ENCODE peak calls at places on chromosome 4, in ten cellular contexts. I, B, U, X, M, R, A, N, S and Z are unnamed samples.

GRCh38 chr4:82403725-82404124 is 26.5 kb downstream of the HNRNPDL start:
- DNase-seq in I (no peak), B (no peak), U (no peak), X (no peak), M (no peak), R (peak), A (no peak), N (no peak), S (no peak), Z (no peak)

GRCh38 chr4:38469410-38469809 is 194.6 kb upstream of the KLF3 start:
- DNase-seq in I (no peak), B (no peak), U (no peak), X (peak), M (no peak), R (no peak), A (no peak), N (no peak), S (no peak), Z (no peak)

GRCh38 chr4:39648827-39649558 is 10.3 kb upstream of the SMIM14 start:
- DNase-seq in I (no peak), B (no peak), U (no peak), X (no peak), M (no peak), R (no peak), A (no peak), N (no peak), S (no peak), Z (no peak)

GRCh38 chr4:74451214-74451661 is 6.3 kb downstream of the AREG start:
- DNase-seq in I (no peak), B (peak), U (no peak), X (no peak), M (no peak), R (peak), A (peak), N (peak), S (no peak), Z (peak)

GRCh38 chr4:105389167-105389566 is 84.7 kb downstream of the PPA2 start:
- DNase-seq in I (no peak), B (no peak), U (no peak), X (no peak), M (no peak), R (peak), A (no peak), N (no peak), S (no peak), Z (no peak)

GRCh38 chr4:34182346-34182745 is 2062.0 kb downstream of the ARAP2 start:
- DNase-seq in I (no peak), B (peak), U (no peak), X (no peak), M (no peak), R (peak), A (no peak), N (no peak), S (no peak), Z (no peak)

GRCh38 chr4:79288185-79288584 is 37.7 kb downstream of the NAA11 start:
- DNase-seq in I (no peak), B (no peak), U (no peak), X (no peak), M (no peak), R (no peak), A (no peak), N (no peak), S (no peak), Z (no peak)

GRCh38 chr4:124685851-124686250 is 26.7 kb downstream of the ANKRD50 start:
- DNase-seq in I (no peak), B (no peak), U (no peak), X (no peak), M (no peak), R (peak), A (no peak), N (no peak), S (no peak), Z (no peak)

GRCh38 chr4:126899382-126899801 is 733.4 kb upstream of the INTU start:
- DNase-seq in I (no peak), B (peak), U (no peak), X (no peak), M (no peak), R (peak), A (no peak), N (peak), S (no peak), Z (no peak)

GRCh38 chr4:8534129-8534528 is 46.1 kb upstream of the GPR78 start:
- DNase-seq in I (no peak), B (peak), U (peak), X (no peak), M (peak), R (peak), A (peak), N (peak), S (no peak), Z (no peak)

GRCh38 chr4:89249716-89250361 is 57.8 kb downstream of the GPRIN3 start:
- DNase-seq in I (no peak), B (no peak), U (no peak), X (no peak), M (no peak), R (no peak), A (no peak), N (no peak), S (no peak), Z (no peak)

GRCh38 chr4:64271601-64272081 is 137.6 kb downstream of the TECRL start:
- DNase-seq in I (no peak), B (peak), U (no peak), X (no peak), M (no peak), R (peak), A (no peak), N (peak), S (no peak), Z (no peak)

GRCh38 chr4:124710253-124710849 is 2.2 kb downstream of the ANKRD50 start:
- DNase-seq in I (no peak), B (peak), U (no peak), X (no peak), M (no peak), R (peak), A (peak), N (peak), S (no peak), Z (no peak)

GRCh38 chr4:14719053-14719452 is 283.2 kb upstream of the CPEB2 start:
- DNase-seq in I (no peak), B (peak), U (no peak), X (no peak), M (peak), R (peak), A (no peak), N (peak), S (no peak), Z (no peak)

GRCh38 chr4:1499465-1499864 is 93.2 kb upstream of the NKX1-1 start:
- DNase-seq in I (no peak), B (no peak), U (no peak), X (no peak), M (no peak), R (no peak), A (no peak), N (no peak), S (peak), Z (peak)

GRCh38 chr4:57093816-57094481 is 16.2 kb downstream of the IGFBP7 start:
- DNase-seq in I (peak), B (no peak), U (no peak), X (no peak), M (no peak), R (no peak), A (no peak), N (no peak), S (no peak), Z (no peak)

GRCh38 chr4:139530833-139531427 is 25.1 kb downstream of the SETD7 start:
- DNase-seq in I (peak), B (peak), U (peak), X (no peak), M (peak), R (peak), A (peak), N (peak), S (no peak), Z (no peak)

GRCh38 chr4:81723927-81724587 is 252.3 kb upstream of the RASGEF1B start:
- DNase-seq in I (peak), B (peak), U (no peak), X (no peak), M (no peak), R (no peak), A (no peak), N (no peak), S (no peak), Z (no peak)

GRCh38 chr4:85708468-85708867 is 233.5 kb downstream of the ARHGAP24 start:
- DNase-seq in I (no peak), B (no peak), U (no peak), X (no peak), M (no peak), R (no peak), A (no peak), N (no peak), S (no peak), Z (no peak)
- TF ChIP-seq CTCF in I (no peak), B (no peak), U (no peak), X (no peak), M (no peak), R (no peak), A (no peak), N (no peak), S (no peak), Z (no peak)

GRCh38 chr4:132809298-132810032 is 339.6 kb upstream of the PCDH10 start:
- DNase-seq in I (no peak), B (no peak), U (no peak), X (peak), M (no peak), R (no peak), A (no peak), N (no peak), S (no peak), Z (no peak)
- TF ChIP-seq CTCF in I (no peak), B (no peak), U (no peak), X (no peak), M (no peak), R (no peak), A (no peak), N (no peak), S (no peak), Z (no peak)

GRCh38 chr4:152107736-152108500 is 347.1 kb upstream of the GATB start:
- DNase-seq in I (no peak), B (no peak), U (no peak), X (peak), M (no peak), R (no peak), A (no peak), N (no peak), S (no peak), Z (no peak)

GRCh38 chr4:152104846-152105462 is 344.1 kb upstream of the GATB start:
- DNase-seq in I (no peak), B (no peak), U (no peak), X (peak), M (no peak), R (no peak), A (no peak), N (no peak), S (no peak), Z (no peak)

GRCh38 chr4:152106113-152106763 is 345.4 kb upstream of the GATB start:
- DNase-seq in I (peak), B (peak), U (peak), X (peak), M (peak), R (peak), A (peak), N (peak), S (no peak), Z (peak)

GRCh38 chr4:152104286-152104685 is 343.5 kb upstream of the GATB start:
- DNase-seq in I (no peak), B (no peak), U (no peak), X (peak), M (no peak), R (no peak), A (no peak), N (no peak), S (no peak), Z (no peak)

GRCh38 chr4:152106781-152107321 is 346.0 kb upstream of the GATB start:
- DNase-seq in I (no peak), B (peak), U (no peak), X (peak), M (no peak), R (peak), A (no peak), N (peak), S (no peak), Z (no peak)
- TF ChIP-seq CTCF in I (no peak), B (no peak), U (no peak), X (no peak), M (no peak), R (no peak), A (no peak), N (no peak), S (no peak), Z (no peak)

GRCh38 chr4:2634014-2634413 is 97.6 kb downstream of the FAM193A start:
- DNase-seq in I (no peak), B (no peak), U (no peak), X (no peak), M (no peak), R (no peak), A (no peak), N (no peak), S (no peak), Z (no peak)

GRCh38 chr4:2636331-2636730 is 99.9 kb downstream of the FAM193A start:
- DNase-seq in I (no peak), B (no peak), U (no peak), X (no peak), M (no peak), R (no peak), A (no peak), N (peak), S (no peak), Z (no peak)

GRCh38 chr4:2624782-2625548 is 88.5 kb downstream of the FAM193A start:
- DNase-seq in I (no peak), B (peak), U (no peak), X (no peak), M (no peak), R (no peak), A (no peak), N (no peak), S (no peak), Z (no peak)

GRCh38 chr4:2626231-2626630 is 89.8 kb downstream of the FAM193A start:
- DNase-seq in I (no peak), B (no peak), U (no peak), X (no peak), M (no peak), R (no peak), A (no peak), N (no peak), S (no peak), Z (no peak)

GRCh38 chr4:2630556-2631273 is 94.3 kb downstream of the FAM193A start:
- DNase-seq in I (no peak), B (no peak), U (no peak), X (no peak), M (no peak), R (no peak), A (no peak), N (no peak), S (no peak), Z (no peak)
- TF ChIP-seq CTCF in I (no peak), B (no peak), U (no peak), X (no peak), M (no peak), R (no peak), A (no peak), N (no peak), S (no peak), Z (no peak)

DNA sequence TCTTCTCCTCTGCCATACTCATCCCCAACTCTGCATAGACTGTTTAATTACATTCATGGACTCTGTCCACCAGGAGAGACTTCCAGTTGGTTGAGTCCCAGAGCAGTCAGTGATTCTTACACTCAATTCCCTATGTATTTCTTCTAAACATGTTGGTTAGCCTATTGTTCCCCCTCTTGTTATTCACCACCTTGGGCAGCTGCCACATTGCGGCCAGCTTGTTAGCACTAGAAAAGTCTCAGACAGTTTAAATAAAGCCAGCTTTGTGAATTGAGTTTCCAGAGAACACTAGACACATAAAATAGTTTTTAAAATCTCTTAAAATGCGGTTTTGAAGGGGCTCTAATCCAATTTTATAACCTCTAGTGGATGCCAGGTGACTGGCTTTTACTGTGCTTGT is 827.8 kb downstream of the FSTL5 start:
- DNase-seq in I (no peak), B (no peak), U (no peak), X (no peak), M (no peak), R (peak), A (no peak), N (no peak), S (no peak), Z (no peak)
- TF ChIP-seq CTCF in I (no peak), B (no peak), U (no peak), X (no peak), M (no peak), R (no peak), A (no peak), N (no peak), S (no peak), Z (no peak)

GRCh38 chr4:147913137-147913536 is 181.2 kb downstream of the ARHGAP10 start:
- DNase-seq in I (no peak), B (no peak), U (no peak), X (no peak), M (no peak), R (no peak), A (no peak), N (no peak), S (no peak), Z (no peak)
- TF ChIP-seq CTCF in I (no peak), B (no peak), U (no peak), X (no peak), M (no peak), R (no peak), A (no peak), N (no peak), S (no peak), Z (no peak)

DNA sequence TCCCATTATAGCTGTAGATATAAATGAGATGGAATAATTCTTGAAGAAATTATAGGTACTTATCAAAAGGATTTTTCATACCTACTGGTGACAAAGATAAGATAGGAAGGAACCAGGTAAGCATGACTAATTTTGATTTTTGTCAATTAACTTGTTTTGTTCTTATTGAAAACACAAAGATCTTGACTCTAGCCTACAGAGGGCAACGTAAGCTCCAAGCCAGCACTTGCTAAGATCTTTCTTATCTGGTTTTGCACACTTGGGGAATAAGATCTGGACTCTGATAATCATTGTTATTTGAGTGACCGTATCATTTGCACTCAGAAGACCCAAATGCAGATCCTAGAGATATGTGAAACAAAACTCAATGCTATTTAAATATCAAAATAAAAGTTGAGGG is 223.4 kb downstream of the VEGFC start:
- DNase-seq in I (no peak), B (peak), U (no peak), X (no peak), M (no peak), R (no peak), A (peak), N (peak), S (no peak), Z (no peak)
- TF ChIP-seq CTCF in I (no peak), B (no peak), U (no peak), X (no peak), M (no peak), R (peak), A (no peak), N (peak), S (no peak), Z (no peak)

GRCh38 chr4:7042697-7043464 is at the start of gene TADA2B:
- DNase-seq in I (peak), B (peak), U (peak), X (peak), M (peak), R (peak), A (peak), N (peak), S (peak), Z (peak)
- TF ChIP-seq CTCF in I (peak), B (peak), U (no peak), X (peak), M (no peak), R (no peak), A (peak), N (no peak), S (peak), Z (peak)